ENCODE peak calls at places on chromosomes 13 and 19, in four cellular contexts. One of them, this sample, is unnamed.

GRCh38 chr13:33070713-33071112 is 54.5 kb downstream of the KL start:
- DNase-seq in GM12878: no peak
- DNase-seq in WTC11: no peak
- DNase-seq in K562: no peak
- DNase-seq in this sample: no peak

GRCh38 chr13:48296528-48296927 is 7.0 kb upstream of the RB1 start:
- DNase-seq in GM12878: no peak
- DNase-seq in WTC11: no peak
- DNase-seq in K562: no peak
- DNase-seq in this sample: no peak

GRCh38 chr13:88919970-88920628 is 1248.9 kb downstream of the SLITRK5 start:
- DNase-seq in GM12878: peak
- DNase-seq in WTC11: no peak
- DNase-seq in K562: no peak
- DNase-seq in this sample: no peak

GRCh38 chr19:362683-363082 is 18.1 kb upstream of the MIER2 start:
- DNase-seq in GM12878: no peak
- DNase-seq in WTC11: no peak
- DNase-seq in K562: no peak
- DNase-seq in this sample: no peak

GRCh38 chr19:21434967-21435544 is 38.1 kb downstream of the ZNF493 start:
- DNase-seq in GM12878: no peak
- DNase-seq in WTC11: no peak
- DNase-seq in K562: no peak
- DNase-seq in this sample: no peak

GRCh38 chr19:23522431-23522830 is 127.2 kb upstream of the ZNF91 start:
- DNase-seq in GM12878: no peak
- DNase-seq in WTC11: no peak
- DNase-seq in K562: no peak
- DNase-seq in this sample: no peak

GRCh38 chr19:10517760-10518443 is 655 bp upstream of the S1PR5 start:
- DNase-seq in GM12878: no peak
- DNase-seq in WTC11: peak
- DNase-seq in K562: peak
- DNase-seq in this sample: no peak

GRCh38 chr19:43997631-43998290 is 5.0 kb upstream of the ZNF230 start:
- DNase-seq in GM12878: no peak
- DNase-seq in WTC11: no peak
- DNase-seq in K562: peak
- DNase-seq in this sample: no peak

GRCh38 chr13:25796474-25796873 is 255.3 kb downstream of the SHISA2 start:
- DNase-seq in GM12878: no peak
- DNase-seq in WTC11: no peak
- DNase-seq in K562: no peak
- DNase-seq in this sample: no peak

GRCh38 chr13:31970237-31970930 is 61.2 kb upstream of the FRY start:
- DNase-seq in GM12878: no peak
- DNase-seq in WTC11: no peak
- DNase-seq in K562: no peak
- DNase-seq in this sample: no peak

GRCh38 chr13:100392709-100393630 is 195.6 kb downstream of the GGACT start:
- DNase-seq in GM12878: peak
- DNase-seq in WTC11: no peak
- DNase-seq in K562: peak
- DNase-seq in this sample: peak
- TF ChIP-seq TCF7 in GM12878: no peak
- TF ChIP-seq TCF7 in WTC11: no peak
- TF ChIP-seq TCF7 in K562: no peak
- TF ChIP-seq TCF7 in this sample: no peak

DNA sequence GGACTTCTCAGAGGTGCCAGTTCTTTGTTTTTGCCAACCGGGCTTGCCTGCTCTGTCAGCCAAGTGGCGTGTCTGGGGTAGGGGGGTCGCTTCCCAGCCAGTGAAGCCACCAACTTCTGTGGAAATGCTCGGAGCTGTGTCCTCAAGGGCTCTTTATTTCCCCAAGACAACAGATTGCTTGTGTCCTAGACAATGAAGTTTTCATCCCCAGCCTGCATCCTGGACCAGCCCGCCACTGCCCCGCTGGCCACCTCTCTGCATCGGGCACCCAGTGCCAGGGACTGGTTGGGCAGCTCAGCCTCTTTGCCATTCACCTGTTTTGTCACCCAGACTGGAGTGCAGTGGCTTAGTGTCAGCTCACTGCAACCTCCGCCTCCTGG is 3.7 kb downstream of the RAB11B start:
- DNase-seq in GM12878: no peak
- DNase-seq in WTC11: no peak
- DNase-seq in K562: no peak
- DNase-seq in this sample: no peak
- TF ChIP-seq TCF7 in GM12878: no peak
- TF ChIP-seq TCF7 in WTC11: no peak
- TF ChIP-seq TCF7 in K562: no peak
- TF ChIP-seq TCF7 in this sample: no peak

GRCh38 chr13:26971990-26972888 is 199.4 kb downstream of the USP12 start:
- DNase-seq in GM12878: no peak
- DNase-seq in WTC11: peak
- DNase-seq in K562: peak
- DNase-seq in this sample: peak
- TF ChIP-seq TCF7 in GM12878: no peak
- TF ChIP-seq TCF7 in WTC11: no peak
- TF ChIP-seq TCF7 in K562: no peak
- TF ChIP-seq TCF7 in this sample: no peak

GRCh38 chr13:49997935-49998334 is 1.1 kb downstream of the TRIM13 start:
- DNase-seq in GM12878: no peak
- DNase-seq in WTC11: no peak
- DNase-seq in K562: no peak
- DNase-seq in this sample: no peak

GRCh38 chr13:49996166-49996915 is 501 bp upstream of the TRIM13 start:
- DNase-seq in GM12878: peak
- DNase-seq in WTC11: peak
- DNase-seq in K562: peak
- DNase-seq in this sample: peak

GRCh38 chr13:49995535-49996165 is 1.2 kb upstream of the TRIM13 start:
- DNase-seq in GM12878: peak
- DNase-seq in WTC11: no peak
- DNase-seq in K562: no peak
- DNase-seq in this sample: no peak

GRCh38 chr13:49998714-49999624 is 2.1 kb downstream of the TRIM13 start:
- DNase-seq in GM12878: no peak
- DNase-seq in WTC11: peak
- DNase-seq in K562: no peak
- DNase-seq in this sample: no peak

GRCh38 chr13:49996951-49997895 is at the start of gene TRIM13:
- DNase-seq in GM12878: peak
- DNase-seq in WTC11: peak
- DNase-seq in K562: peak
- DNase-seq in this sample: peak
- TF ChIP-seq TCF7 in GM12878: no peak
- TF ChIP-seq TCF7 in WTC11: no peak
- TF ChIP-seq TCF7 in K562: no peak
- TF ChIP-seq TCF7 in this sample: no peak

GRCh38 chr13:49635599-49636433 is 7.5 kb downstream of the ARL11 start:
- DNase-seq in GM12878: peak
- DNase-seq in WTC11: no peak
- DNase-seq in K562: no peak
- DNase-seq in this sample: peak
- TF ChIP-seq TCF7 in GM12878: no peak
- TF ChIP-seq TCF7 in WTC11: no peak
- TF ChIP-seq TCF7 in K562: no peak
- TF ChIP-seq TCF7 in this sample: no peak

GRCh38 chr13:51015973-51016372 is 95.1 kb downstream of the C13orf42 start:
- DNase-seq in GM12878: no peak
- DNase-seq in WTC11: no peak
- DNase-seq in K562: no peak
- DNase-seq in this sample: no peak
- TF ChIP-seq TCF7 in GM12878: no peak
- TF ChIP-seq TCF7 in WTC11: no peak
- TF ChIP-seq TCF7 in K562: no peak
- TF ChIP-seq TCF7 in this sample: no peak

DNA sequence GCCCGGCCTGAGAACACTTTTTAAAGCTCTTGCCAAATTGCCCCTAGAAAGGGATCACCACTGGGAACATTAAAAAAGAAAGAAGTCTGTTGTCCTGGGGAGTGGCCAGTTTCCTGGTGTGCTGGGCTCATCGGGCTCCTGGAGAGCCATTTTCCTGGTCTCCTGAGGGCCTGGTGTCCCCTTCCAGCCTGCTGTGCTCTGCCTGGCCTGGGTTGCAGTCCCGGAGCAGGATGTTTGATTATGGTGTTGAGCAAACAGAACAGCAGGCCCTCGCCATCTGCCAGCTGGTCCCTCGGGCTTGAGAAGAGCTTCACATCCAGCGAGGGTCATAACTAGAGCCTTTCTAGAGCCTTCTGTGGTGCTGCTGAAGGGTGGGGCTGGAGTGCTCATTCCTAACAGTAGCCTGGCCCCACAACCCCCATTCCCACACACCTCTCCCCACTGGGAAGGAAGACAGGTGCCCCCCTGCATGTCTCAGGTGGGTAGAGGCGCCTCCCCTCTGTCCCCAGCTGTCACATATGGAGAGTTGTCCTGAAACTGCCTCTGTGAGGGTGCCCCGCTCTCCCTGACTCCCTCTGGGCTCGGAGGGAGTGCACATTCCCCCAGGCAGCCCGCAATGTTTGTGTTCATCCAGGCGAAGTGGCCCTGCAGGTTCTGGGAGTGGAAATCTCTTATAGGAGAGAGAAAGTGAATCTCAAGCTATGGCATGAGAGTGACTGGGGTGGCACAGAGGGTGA is 151.1 kb downstream of the SIPA1L3 start:
- DNase-seq in GM12878: no peak
- DNase-seq in WTC11: no peak
- DNase-seq in K562: no peak
- DNase-seq in this sample: peak
- TF ChIP-seq TCF7 in GM12878: no peak
- TF ChIP-seq TCF7 in WTC11: no peak
- TF ChIP-seq TCF7 in K562: no peak
- TF ChIP-seq TCF7 in this sample: no peak

GRCh38 chr13:19927117-19927734 is 31.3 kb upstream of the ZMYM2 start:
- DNase-seq in GM12878: no peak
- DNase-seq in WTC11: no peak
- DNase-seq in K562: no peak
- DNase-seq in this sample: peak
- TF ChIP-seq TCF7 in GM12878: no peak
- TF ChIP-seq TCF7 in WTC11: no peak
- TF ChIP-seq TCF7 in K562: no peak
- TF ChIP-seq TCF7 in this sample: no peak

This sample was measured in HepG2.